ENCODE peak calls at places on chromosome 19, in five cellular contexts. R is testis, V is colonic mucosa, I is psoas muscle, N is Panc1. Z is an unnamed sample.

GRCh38 chr19:56137405-56137804 is 3.7 kb upstream of the ZNF444 start:
- DNase-seq in R (no peak), V (peak; percentile 89), I (no peak), N (no peak), Z (peak; percentile 81)

GRCh38 chr19:34732548-34733255 is 1.3 kb upstream of the ZNF181 start:
- DNase-seq in R (no peak), V (peak; percentile 19), I (no peak), N (no peak), Z (no peak)

GRCh38 chr19:35033067-35034004 is 3.1 kb downstream of the SCN1B start:
- DNase-seq in R (no peak), V (no peak), I (no peak), N (no peak), Z (no peak)

GRCh38 chr19:39968789-39969188 is 2.2 kb upstream of the PSMC4 start:
- DNase-seq in R (no peak), V (peak; percentile 16), I (no peak), N (no peak), Z (no peak)

GRCh38 chr19:14119644-14120496 is 2.3 kb upstream of the PRKACA start:
- DNase-seq in R (no peak), V (no peak), I (no peak), N (no peak), Z (no peak)

GRCh38 chr19:42066075-42066754 is 3.8 kb downstream of the GRIK5 start:
- DNase-seq in R (peak; percentile 37), V (no peak), I (no peak), N (no peak), Z (no peak)

GRCh38 chr19:53792721-53793433 is 31.2 kb downstream of the NLRP12 start:
- DNase-seq in R (peak; percentile 91), V (peak; percentile 81), I (peak; percentile 74), N (peak; percentile 89), Z (peak; percentile 88)

GRCh38 chr19:5563941-5564612 is 3.7 kb downstream of the TINCR start:
- DNase-seq in R (no peak), V (no peak), I (no peak), N (no peak), Z (no peak)

GRCh38 chr19:4523306-4524110 is 5.2 kb upstream of the PLIN4 start:
- DNase-seq in R (peak; percentile 40), V (peak; percentile 55), I (peak; percentile 71), N (peak; percentile 20), Z (peak; percentile 76)

GRCh38 chr19:17932485-17933338 is at the start of gene CCDC124:
- DNase-seq in R (peak; percentile 93), V (peak; percentile 93), I (peak; percentile 93), N (peak; percentile 67), Z (peak; percentile 94)

GRCh38 chr19:14089662-14090508 is 666 bp downstream of the SAMD1 start:
- DNase-seq in R (no peak), V (no peak), I (peak; percentile 69), N (no peak), Z (peak; percentile 76)

GRCh38 chr19:7434391-7434790 is 54.4 kb downstream of the PEX11G start:
- DNase-seq in R (no peak), V (no peak), I (no peak), N (no peak), Z (no peak)

GRCh38 chr19:51111606-51112005 is 3.4 kb upstream of the CTU1 start:
- DNase-seq in R (no peak), V (no peak), I (no peak), N (no peak), Z (no peak)

GRCh38 chr19:1843116-1843515 is 5.2 kb downstream of the REXO1 start:
- DNase-seq in R (no peak), V (no peak), I (no peak), N (no peak), Z (no peak)
- H3K4me1 ChIP-seq in R (peaks cover 68% of the 10 kb centered on the region), V (peaks cover 41% of the 10 kb centered on the region), I (peaks cover 61% of the 10 kb centered on the region), N (peaks cover 54% of the 10 kb centered on the region), Z (peaks cover 84% of the 10 kb centered on the region)

GRCh38 chr19:19261350-19262189 is 11.5 kb downstream of the TM6SF2 start:
- DNase-seq in R (no peak), V (no peak), I (no peak), N (no peak), Z (no peak)
- H3K4me1 ChIP-seq in R (peaks cover 9% of the 10 kb centered on the region), V (no peaks in the 10 kb centered on the region), I (no peaks in the 10 kb centered on the region), N (no peaks in the 10 kb centered on the region), Z (peaks cover 6% of the 10 kb centered on the region)

GRCh38 chr19:46622118-46622446 is 2.8 kb downstream of the PTGIR start:
- DNase-seq in R (no peak), V (no peak), I (peak; percentile 7), N (no peak), Z (no peak)
- H3K4me1 ChIP-seq in R (peaks cover 4% of the 10 kb centered on the region), V (peaks cover 5% of the 10 kb centered on the region), I (peaks cover 16% of the 10 kb centered on the region), N (no peaks in the 10 kb centered on the region), Z (peaks cover 54% of the 10 kb centered on the region)

GRCh38 chr19:57800696-57801095 is 14.0 kb downstream of the ZNF552 start:
- DNase-seq in R (no peak), V (no peak), I (no peak), N (no peak), Z (no peak)
- H3K4me1 ChIP-seq in R (no peaks in the 10 kb centered on the region), V (peaks cover 10% of the 10 kb centered on the region), I (peaks cover 13% of the 10 kb centered on the region), N (peaks cover 6% of the 10 kb centered on the region), Z (peaks cover 29% of the 10 kb centered on the region)

DNA sequence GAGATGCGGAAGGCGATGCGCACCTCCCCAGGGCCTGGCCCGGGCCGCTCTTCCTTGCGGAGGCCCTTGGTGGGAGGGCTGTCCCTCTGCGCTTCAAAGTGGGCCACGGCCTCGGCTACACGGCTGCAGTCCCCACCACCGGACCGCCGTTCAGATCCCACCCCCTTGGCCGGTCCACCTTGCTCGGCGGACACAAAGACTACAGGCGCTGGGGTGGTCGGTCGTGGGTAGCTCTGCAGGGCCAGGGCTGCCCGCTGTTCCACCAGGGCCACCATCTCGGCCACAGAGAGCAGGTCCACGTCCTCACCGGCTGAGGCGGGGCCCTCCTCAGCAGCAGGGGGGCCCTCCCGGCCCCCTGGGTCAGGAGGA is 18.0 kb downstream of the FBXO46 start:
- DNase-seq in R (no peak), V (no peak), I (no peak), N (no peak), Z (no peak)
- H3K4me1 ChIP-seq in R (peaks cover 4% of the 10 kb centered on the region), V (no peaks in the 10 kb centered on the region), I (peaks cover 7% of the 10 kb centered on the region), N (peaks cover 2% of the 10 kb centered on the region), Z (peaks cover 10% of the 10 kb centered on the region)

GRCh38 chr19:49553451-49554271 is 25.9 kb downstream of the RCN3 start:
- DNase-seq in R (no peak), V (peak; percentile 77), I (no peak), N (no peak), Z (no peak)
- H3K4me1 ChIP-seq in R (peaks cover 6% of the 10 kb centered on the region), V (peaks cover 9% of the 10 kb centered on the region), I (no peaks in the 10 kb centered on the region), N (no peaks in the 10 kb centered on the region), Z (peaks cover 29% of the 10 kb centered on the region)

GRCh38 chr19:2237869-2238153 is 1.2 kb downstream of the SF3A2 start:
- DNase-seq in R (no peak), V (no peak), I (no peak), N (no peak), Z (no peak)

GRCh38 chr19:2237051-2237868 is 636 bp downstream of the SF3A2 start:
- DNase-seq in R (no peak), V (no peak), I (no peak), N (no peak), Z (no peak)

GRCh38 chr19:2240881-2241760 is 4.5 kb downstream of the SF3A2 start:
- DNase-seq in R (peak; percentile 71), V (no peak), I (no peak), N (no peak), Z (peak; percentile 73)

GRCh38 chr19:2239771-2240770 is 3.4 kb downstream of the SF3A2 start:
- DNase-seq in R (peak; percentile 63), V (no peak), I (no peak), N (no peak), Z (no peak)

GRCh38 chr19:2239173-2239572 is 2.5 kb downstream of the SF3A2 start:
- DNase-seq in R (no peak), V (no peak), I (no peak), N (no peak), Z (no peak)
- H3K4me1 ChIP-seq in R (peaks cover 50% of the 10 kb centered on the region), V (peaks cover 32% of the 10 kb centered on the region), I (peaks cover 70% of the 10 kb centered on the region), N (peaks cover 26% of the 10 kb centered on the region), Z (peaks cover 76% of the 10 kb centered on the region)

Z was measured in lower lobe of right lung.